ENCODE peak calls at places on chromosome 2, in nine cellular contexts. R, Y, D, B, H, I, Q, E and T are unnamed samples.

GRCh38 chr2:186381573-186381972 is 104.5 kb upstream of the ZC3H15 start:
- DNase-seq in H (no peak), B (no peak), Q (no peak), D (no peak), I (no peak), E (no peak), R (no peak), Y (no peak), T (no peak)

GRCh38 chr2:44748-45341 is 1.5 kb downstream of the FAM110C start:
- DNase-seq in I (no peak), H (no peak), Y (no peak), D (no peak), Q (no peak), R (no peak), B (no peak), E (no peak), T (no peak)

GRCh38 chr2:120314656-120315366 is 31.1 kb upstream of the INHBB start:
- DNase-seq in Y (peak), B (no peak), D (no peak), R (no peak), H (no peak), I (no peak), E (no peak), Q (no peak), T (peak)

GRCh38 chr2:69918391-69918790 is 3.5 kb downstream of the MXD1 start:
- DNase-seq in R (no peak), Q (no peak), I (no peak), D (peak), H (no peak), B (no peak), Y (no peak), E (no peak), T (peak)

GRCh38 chr2:193695367-193695766 is 1500.6 kb upstream of the TMEFF2 start:
- DNase-seq in I (peak), D (peak), Y (no peak), H (no peak), Q (peak), R (no peak), B (no peak), E (no peak), T (peak)

GRCh38 chr2:1295740-1296139 is 117.5 kb upstream of the TPO start:
- DNase-seq in Y (no peak), E (no peak), H (no peak), R (no peak), B (no peak), D (no peak), I (no peak), Q (no peak), T (no peak)

GRCh38 chr2:69798466-69798908 is 31.0 kb upstream of the GMCL1 start:
- DNase-seq in H (no peak), E (no peak), Y (no peak), R (no peak), Q (peak), I (no peak), B (peak), D (no peak), T (no peak)

GRCh38 chr2:156704612-156705011 is 268.4 kb downstream of the GPD2 start:
- DNase-seq in Q (no peak), I (no peak), B (peak), H (no peak), Y (no peak), R (no peak), E (no peak), D (no peak), T (no peak)

GRCh38 chr2:70826696-70827330 is 6.4 kb upstream of the CLEC4F start:
- DNase-seq in E (no peak), B (no peak), D (no peak), R (no peak), I (no peak), Q (no peak), Y (no peak), H (no peak), T (peak)

GRCh38 chr2:71001592-71002570 is 7.2 kb upstream of the TEX261 start:
- DNase-seq in Y (no peak), I (peak), E (no peak), Q (no peak), D (no peak), R (no peak), H (no peak), B (no peak), T (no peak)

GRCh38 chr2:8611246-8611645 is 70.6 kb upstream of the ID2 start:
- DNase-seq in Y (no peak), E (no peak), H (no peak), Q (no peak), D (no peak), I (no peak), R (no peak), B (no peak), T (no peak)

GRCh38 chr2:193523662-193524061 is 1328.9 kb upstream of the TMEFF2 start:
- DNase-seq in I (no peak), R (no peak), E (no peak), H (no peak), D (no peak), Y (no peak), Q (peak), B (no peak), T (no peak)

GRCh38 chr2:124810132-124810531 is 785.0 kb downstream of the CNTNAP5 start:
- DNase-seq in B (peak), Y (no peak), I (peak), D (no peak), Q (no peak), E (no peak), H (no peak), R (no peak), T (no peak)

GRCh38 chr2:33034784-33035183 is 88.0 kb downstream of the LTBP1 start:
- DNase-seq in Y (no peak), R (no peak), Q (peak), D (no peak), E (no peak), H (peak), B (no peak), I (no peak), T (peak)

GRCh38 chr2:23698116-23698732 is 228.7 kb downstream of the ATAD2B start:
- DNase-seq in B (no peak), H (no peak), D (no peak), I (no peak), Q (no peak), R (no peak), E (no peak), Y (no peak), T (no peak)

GRCh38 chr2:238235331-238235732 is 4.5 kb downstream of the HES6 start:
- DNase-seq in H (no peak), E (no peak), I (no peak), Y (no peak), B (no peak), D (no peak), R (no peak), Q (no peak), T (no peak)

GRCh38 chr2:58427572-58428285 is 186.6 kb upstream of the FANCL start:
- DNase-seq in I (no peak), E (no peak), H (no peak), R (peak), D (no peak), Y (no peak), B (no peak), Q (peak), T (peak)

GRCh38 chr2:29417630-29418029 is 302.4 kb downstream of the CLIP4 start:
- DNase-seq in E (no peak), H (no peak), Y (no peak), I (no peak), B (no peak), R (no peak), Q (no peak), D (no peak), T (no peak)

GRCh38 chr2:65545818-65546217 is 113.4 kb upstream of the SPRED2 start:
- DNase-seq in Q (no peak), E (no peak), R (no peak), H (peak), D (no peak), I (no peak), Y (no peak), B (no peak), T (peak)

GRCh38 chr2:120963997-120964396 is 228.3 kb downstream of the GLI2 start:
- DNase-seq in Y (no peak), H (peak), Q (no peak), R (no peak), B (no peak), E (no peak), D (no peak), I (no peak), T (no peak)

GRCh38 chr2:183812091-183812490 is 687.8 kb downstream of the NUP35 start:
- DNase-seq in Q (peak), E (no peak), Y (no peak), H (no peak), I (no peak), D (no peak), R (no peak), B (no peak), T (no peak)

GRCh38 chr2:136407113-136407951 is 289.4 kb upstream of the CXCR4 start:
- DNase-seq in B (no peak), D (no peak), H (no peak), Q (no peak), I (no peak), Y (no peak), E (no peak), R (no peak), T (no peak)

GRCh38 chr2:240965296-240965904 is 33.0 kb upstream of the SNED1 start:
- DNase-seq in H (no peak), I (no peak), R (no peak), D (peak), E (no peak), Y (no peak), B (peak), Q (no peak), T (no peak)

GRCh38 chr2:177391822-177392372 is 676 bp upstream of the AGPS start:
- DNase-seq in Y (no peak), D (no peak), R (no peak), B (no peak), I (no peak), Q (no peak), E (no peak), H (no peak), T (no peak)

GRCh38 chr2:207144191-207144795 is 21.5 kb downstream of the KLF7 start:
- DNase-seq in Q (no peak), I (no peak), D (no peak), H (no peak), B (no peak), E (no peak), Y (no peak), R (no peak), T (no peak)

GRCh38 chr2:9639000-9639602 is 8.3 kb upstream of the YWHAQ start:
- DNase-seq in E (no peak), B (peak), R (no peak), Q (no peak), Y (no peak), I (no peak), D (no peak), H (no peak), T (no peak)

GRCh38 chr2:75054296-75054695 is 95.9 kb downstream of the POLE4 start:
- DNase-seq in D (no peak), I (no peak), Q (peak), R (no peak), Y (no peak), B (no peak), H (no peak), E (no peak), T (no peak)

GRCh38 chr2:219155054-219155644 is 5.5 kb downstream of the NHEJ1 start:
- DNase-seq in E (peak), B (no peak), Q (peak), I (peak), R (peak), H (peak), D (peak), Y (peak), T (peak)

GRCh38 chr2:173148520-173148919 is 72.9 kb downstream of the MAP3K20 start:
- DNase-seq in E (no peak), D (no peak), B (no peak), Y (no peak), R (no peak), I (no peak), Q (no peak), H (no peak), T (peak)

GRCh38 chr2:188676012-188676405 is 298.2 kb upstream of the COL3A1 start:
- DNase-seq in Y (no peak), H (no peak), R (no peak), Q (peak), B (no peak), I (no peak), D (no peak), E (no peak), T (no peak)

GRCh38 chr2:220334210-220334609 is 706.8 kb downstream of the SLC4A3 start:
- DNase-seq in D (no peak), E (no peak), Q (peak), I (no peak), Y (no peak), B (no peak), R (no peak), H (no peak), T (no peak)

GRCh38 chr2:202765435-202765834 is 106.1 kb downstream of the ICA1L start:
- DNase-seq in Q (no peak), B (no peak), I (no peak), H (peak), D (no peak), E (no peak), R (no peak), Y (no peak), T (no peak)

GRCh38 chr2:36859366-36859792 is 107.0 kb downstream of the STRN start:
- DNase-seq in Q (no peak), B (no peak), E (no peak), R (no peak), I (no peak), Y (no peak), H (no peak), D (no peak), T (no peak)

GRCh38 chr2:3223080-3223923 is 154.3 kb downstream of the EIPR1 start:
- DNase-seq in D (no peak), H (no peak), I (no peak), B (no peak), Y (peak), Q (peak), R (no peak), E (peak), T (peak)

GRCh38 chr2:65344689-65345088 is 87.7 kb downstream of the SPRED2 start:
- DNase-seq in D (no peak), B (no peak), E (no peak), Q (no peak), I (no peak), R (no peak), Y (no peak), H (no peak), T (no peak)

GRCh38 chr2:44392338-44392943 is 30.7 kb downstream of the CAMKMT start:
- DNase-seq in R (no peak), I (peak), B (peak), Q (peak), E (peak), D (peak), H (peak), Y (peak), T (peak)

GRCh38 chr2:164756773-164757172 is 84.8 kb downstream of the COBLL1 start:
- DNase-seq in I (no peak), Q (no peak), D (no peak), E (no peak), Y (no peak), R (no peak), B (no peak), H (no peak), T (no peak)

GRCh38 chr2:150482111-150482510 is 5.4 kb downstream of the RND3 start:
- DNase-seq in H (no peak), I (no peak), R (no peak), E (no peak), D (no peak), B (no peak), Q (peak), Y (no peak), T (peak)

GRCh38 chr2:152200562-152201465 is 25.3 kb upstream of the STAM2 start:
- DNase-seq in H (peak), Q (peak), I (peak), E (no peak), B (peak), D (no peak), R (peak), Y (no peak), T (peak)